ENCODE peak calls at places on chromosome 17, in four cellular contexts. One of them, this sample, is unnamed.

GRCh38 chr17:61310611-61311010 is 89.0 kb upstream of the TBX2 start:
- DNase-seq in prostate gland: no peak
- DNase-seq in neural progenitor cell: no peak
- DNase-seq in ovary: no peak
- DNase-seq in this sample: no peak

GRCh38 chr17:46264456-46265198 is 30.3 kb upstream of the LRRC37A start:
- DNase-seq in prostate gland: no peak
- DNase-seq in neural progenitor cell: no peak
- DNase-seq in ovary: no peak
- DNase-seq in this sample: no peak

GRCh38 chr17:75457047-75457654 is 716 bp downstream of the TMEM94 start:
- DNase-seq in prostate gland: no peak
- DNase-seq in neural progenitor cell: peak; percentile 73
- DNase-seq in ovary: peak; percentile 65
- DNase-seq in this sample: peak; percentile 70

GRCh38 chr17:29090746-29091395 is 47.9 kb downstream of the PIPOX start:
- DNase-seq in prostate gland: no peak
- DNase-seq in neural progenitor cell: peak; percentile 48
- DNase-seq in ovary: no peak
- DNase-seq in this sample: no peak

GRCh38 chr17:16529906-16530305 is 37.9 kb upstream of the LRRC75A start:
- DNase-seq in prostate gland: no peak
- DNase-seq in neural progenitor cell: peak; percentile 50
- DNase-seq in ovary: no peak
- DNase-seq in this sample: no peak

GRCh38 chr17:76053230-76054111 is 18.8 kb downstream of the SRP68 start:
- DNase-seq in prostate gland: no peak
- DNase-seq in neural progenitor cell: no peak
- DNase-seq in ovary: no peak
- DNase-seq in this sample: no peak

GRCh38 chr17:61737820-61738219 is 125.5 kb downstream of the BRIP1 start:
- DNase-seq in prostate gland: no peak
- DNase-seq in neural progenitor cell: no peak
- DNase-seq in ovary: no peak
- DNase-seq in this sample: no peak

GRCh38 chr17:73226556-73227172 is 33.8 kb downstream of the COG1 start:
- DNase-seq in prostate gland: no peak
- DNase-seq in neural progenitor cell: no peak
- DNase-seq in ovary: no peak
- DNase-seq in this sample: no peak

GRCh38 chr17:28482551-28483199 is 9.2 kb downstream of the SLC13A2 start:
- DNase-seq in prostate gland: no peak
- DNase-seq in neural progenitor cell: no peak
- DNase-seq in ovary: no peak
- DNase-seq in this sample: no peak

GRCh38 chr17:72362466-72363335 is 241.9 kb downstream of the SOX9 start:
- DNase-seq in prostate gland: no peak
- DNase-seq in neural progenitor cell: no peak
- DNase-seq in ovary: no peak
- DNase-seq in this sample: no peak

GRCh38 chr17:37081287-37081686 is 132.5 kb downstream of the AATF start:
- DNase-seq in prostate gland: no peak
- DNase-seq in neural progenitor cell: no peak
- DNase-seq in ovary: no peak
- DNase-seq in this sample: no peak

GRCh38 chr17:76373481-76373825 is 11.0 kb upstream of the SPHK1 start:
- DNase-seq in prostate gland: no peak
- DNase-seq in neural progenitor cell: peak; percentile 33
- DNase-seq in ovary: no peak
- DNase-seq in this sample: no peak

GRCh38 chr17:75869282-75870141 is 8.9 kb downstream of the TRIM47 start:
- DNase-seq in prostate gland: no peak
- DNase-seq in neural progenitor cell: no peak
- DNase-seq in ovary: no peak
- DNase-seq in this sample: no peak

GRCh38 chr17:69448431-69449102 is 34.1 kb downstream of the MAP2K6 start:
- DNase-seq in prostate gland: no peak
- DNase-seq in neural progenitor cell: peak; percentile 88
- DNase-seq in ovary: peak; percentile 51
- DNase-seq in this sample: no peak

GRCh38 chr17:72419866-72420774 is 299.3 kb downstream of the SOX9 start:
- DNase-seq in prostate gland: peak; percentile 53
- DNase-seq in neural progenitor cell: no peak
- DNase-seq in ovary: no peak
- DNase-seq in this sample: no peak

GRCh38 chr17:8315740-8316217 is 5.7 kb downstream of the ARHGEF15 start:
- DNase-seq in prostate gland: no peak
- DNase-seq in neural progenitor cell: peak; percentile 68
- DNase-seq in ovary: no peak
- DNase-seq in this sample: no peak

GRCh38 chr17:12261354-12261753 is 240.7 kb downstream of the MAP2K4 start:
- DNase-seq in prostate gland: no peak
- DNase-seq in neural progenitor cell: no peak
- DNase-seq in ovary: no peak
- DNase-seq in this sample: no peak

GRCh38 chr17:17837380-17837821 is 615 bp upstream of the SREBF1 start:
- DNase-seq in prostate gland: no peak
- DNase-seq in neural progenitor cell: peak; percentile 50
- DNase-seq in ovary: peak; percentile 33
- DNase-seq in this sample: no peak

GRCh38 chr17:17555151-17555550 is 36.4 kb downstream of the PEMT start:
- DNase-seq in prostate gland: no peak
- DNase-seq in neural progenitor cell: no peak
- DNase-seq in ovary: no peak
- DNase-seq in this sample: no peak

GRCh38 chr17:28746611-28747045 is 2.8 kb downstream of the TRAF4 start:
- DNase-seq in prostate gland: no peak
- DNase-seq in neural progenitor cell: peak; percentile 63
- DNase-seq in ovary: peak; percentile 45
- DNase-seq in this sample: peak; percentile 87

GRCh38 chr17:27817731-27818130 is 17.4 kb upstream of the NOS2 start:
- DNase-seq in prostate gland: no peak
- DNase-seq in neural progenitor cell: peak; percentile 24
- DNase-seq in ovary: no peak
- DNase-seq in this sample: no peak

GRCh38 chr17:76139801-76140660 is 1.0 kb downstream of the FOXJ1 start:
- DNase-seq in prostate gland: no peak
- DNase-seq in neural progenitor cell: peak; percentile 53
- DNase-seq in ovary: no peak
- DNase-seq in this sample: peak; percentile 77

GRCh38 chr17:43645765-43646481 is 15.8 kb downstream of the MEOX1 start:
- DNase-seq in prostate gland: no peak
- DNase-seq in neural progenitor cell: peak; percentile 49
- DNase-seq in ovary: peak; percentile 87
- DNase-seq in this sample: peak; percentile 84
- H3K27ac ChIP-seq in prostate gland: peak overlapping the region; percentile 49
- H3K27ac ChIP-seq in neural progenitor cell: no peak overlapping the region
- H3K27ac ChIP-seq in ovary: peak overlapping the region; percentile 74
- H3K27ac ChIP-seq in this sample: peak overlapping the region; percentile 82

GRCh38 chr17:50356892-50357510 is 11.1 kb downstream of the XYLT2 start:
- DNase-seq in prostate gland: no peak
- DNase-seq in neural progenitor cell: no peak
- DNase-seq in ovary: peak; percentile 14
- DNase-seq in this sample: no peak
- H3K36me3 ChIP-seq in prostate gland: peaks cover 14% of the 10 kb centered on the region
- H3K36me3 ChIP-seq in neural progenitor cell: no peaks in the 10 kb centered on the region
- H3K36me3 ChIP-seq in ovary: no peaks in the 10 kb centered on the region
- H3K36me3 ChIP-seq in this sample: peaks cover 41% of the 10 kb centered on the region

DNA sequence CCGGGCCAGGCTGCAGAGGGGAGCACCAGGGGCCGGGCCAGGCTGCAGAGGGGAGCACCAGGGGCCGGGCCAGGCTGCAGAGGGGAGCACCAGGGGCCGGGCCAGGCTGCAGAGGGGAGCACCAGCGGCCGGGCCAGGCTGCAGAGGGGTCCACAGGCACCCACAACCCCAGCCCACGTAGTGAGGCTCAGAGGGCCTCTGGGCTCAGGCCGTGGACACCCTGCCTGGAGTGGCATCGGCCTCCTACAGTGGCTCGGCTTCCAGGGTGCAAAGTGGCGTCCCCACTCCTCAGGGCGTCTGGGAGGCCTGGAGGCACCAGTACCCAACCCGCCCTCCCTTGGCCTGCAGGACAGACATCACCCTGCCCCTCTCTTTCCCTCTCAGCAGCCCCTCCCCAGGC is 9.6 kb downstream of the DOC2B start:
- DNase-seq in prostate gland: no peak
- DNase-seq in neural progenitor cell: no peak
- DNase-seq in ovary: no peak
- DNase-seq in this sample: no peak
- H3K27me3 ChIP-seq in prostate gland: no peaks in the 10 kb centered on the region
- H3K27me3 ChIP-seq in neural progenitor cell: peaks cover 4% of the 10 kb centered on the region
- H3K27me3 ChIP-seq in ovary: no peaks in the 10 kb centered on the region
- H3K27me3 ChIP-seq in this sample: no peaks in the 10 kb centered on the region

GRCh38 chr17:40298726-40299125 is 10.3 kb upstream of the RARA start:
- DNase-seq in prostate gland: no peak
- DNase-seq in neural progenitor cell: no peak
- DNase-seq in ovary: no peak
- DNase-seq in this sample: no peak

GRCh38 chr17:40303009-40303657 is 5.8 kb upstream of the RARA start:
- DNase-seq in prostate gland: no peak
- DNase-seq in neural progenitor cell: peak; percentile 63
- DNase-seq in ovary: peak; percentile 32
- DNase-seq in this sample: no peak

GRCh38 chr17:40304464-40304863 is 4.5 kb upstream of the RARA start:
- DNase-seq in prostate gland: no peak
- DNase-seq in neural progenitor cell: no peak
- DNase-seq in ovary: peak; percentile 19
- DNase-seq in this sample: no peak

GRCh38 chr17:40303706-40304450 is 5.1 kb upstream of the RARA start:
- DNase-seq in prostate gland: no peak
- DNase-seq in neural progenitor cell: no peak
- DNase-seq in ovary: peak; percentile 29
- DNase-seq in this sample: no peak

GRCh38 chr17:40301315-40301714 is 7.7 kb upstream of the RARA start:
- DNase-seq in prostate gland: peak; percentile 64
- DNase-seq in neural progenitor cell: no peak
- DNase-seq in ovary: no peak
- DNase-seq in this sample: no peak
- H3K27ac ChIP-seq in prostate gland: no peak overlapping the region
- H3K27ac ChIP-seq in neural progenitor cell: no peak overlapping the region
- H3K27ac ChIP-seq in ovary: no peak overlapping the region
- H3K27ac ChIP-seq in this sample: no peak overlapping the region

GRCh38 chr17:78399028-78399692 is 20.7 kb downstream of the PGS1 start:
- DNase-seq in prostate gland: no peak
- DNase-seq in neural progenitor cell: no peak
- DNase-seq in ovary: no peak
- DNase-seq in this sample: no peak
- H3K36me3 ChIP-seq in prostate gland: peaks cover 12% of the 10 kb centered on the region
- H3K36me3 ChIP-seq in neural progenitor cell: no peaks in the 10 kb centered on the region
- H3K36me3 ChIP-seq in ovary: no peaks in the 10 kb centered on the region
- H3K36me3 ChIP-seq in this sample: peaks cover 97% of the 10 kb centered on the region

GRCh38 chr17:48752399-48753288 is 24.1 kb upstream of the HOXB13 start:
- DNase-seq in prostate gland: peak; percentile 76
- DNase-seq in neural progenitor cell: no peak
- DNase-seq in ovary: no peak
- DNase-seq in this sample: peak; percentile 39

GRCh38 chr17:48755346-48755745 is 26.8 kb upstream of the HOXB13 start:
- DNase-seq in prostate gland: no peak
- DNase-seq in neural progenitor cell: no peak
- DNase-seq in ovary: no peak
- DNase-seq in this sample: no peak

GRCh38 chr17:48751733-48752398 is 23.3 kb upstream of the HOXB13 start:
- DNase-seq in prostate gland: no peak
- DNase-seq in neural progenitor cell: no peak
- DNase-seq in ovary: no peak
- DNase-seq in this sample: peak; percentile 52

GRCh38 chr17:48754500-48755261 is 26.1 kb upstream of the HOXB13 start:
- DNase-seq in prostate gland: no peak
- DNase-seq in neural progenitor cell: peak; percentile 77
- DNase-seq in ovary: no peak
- DNase-seq in this sample: no peak

GRCh38 chr17:48753794-48754499 is 25.4 kb upstream of the HOXB13 start:
- DNase-seq in prostate gland: no peak
- DNase-seq in neural progenitor cell: no peak
- DNase-seq in ovary: no peak
- DNase-seq in this sample: no peak
- H3K27me3 ChIP-seq in prostate gland: no peaks in the 10 kb centered on the region
- H3K27me3 ChIP-seq in neural progenitor cell: peaks cover 100% of the 10 kb centered on the region
- H3K27me3 ChIP-seq in ovary: no peaks in the 10 kb centered on the region
- H3K27me3 ChIP-seq in this sample: peaks cover 95% of the 10 kb centered on the region

GRCh38 chr17:58970966-58971575 is 135.6 kb downstream of the TRIM37 start:
- DNase-seq in prostate gland: no peak
- DNase-seq in neural progenitor cell: no peak
- DNase-seq in ovary: no peak
- DNase-seq in this sample: no peak
- H3K27ac ChIP-seq in prostate gland: no peak overlapping the region
- H3K27ac ChIP-seq in neural progenitor cell: no peak overlapping the region
- H3K27ac ChIP-seq in ovary: no peak overlapping the region
- H3K27ac ChIP-seq in this sample: no peak overlapping the region

GRCh38 chr17:78122991-78123249 is 5.6 kb downstream of the TMC6 start:
- DNase-seq in prostate gland: no peak
- DNase-seq in neural progenitor cell: no peak
- DNase-seq in ovary: no peak
- DNase-seq in this sample: no peak

GRCh38 chr17:78121801-78122220 is 6.7 kb downstream of the TMC6 start:
- DNase-seq in prostate gland: no peak
- DNase-seq in neural progenitor cell: no peak
- DNase-seq in ovary: no peak
- DNase-seq in this sample: no peak

GRCh38 chr17:78122221-78122990 is 6.1 kb downstream of the TMC6 start:
- DNase-seq in prostate gland: no peak
- DNase-seq in neural progenitor cell: no peak
- DNase-seq in ovary: no peak
- DNase-seq in this sample: no peak

GRCh38 chr17:78120537-78120936 is 8.0 kb downstream of the TMC6 start:
- DNase-seq in prostate gland: no peak
- DNase-seq in neural progenitor cell: no peak
- DNase-seq in ovary: no peak
- DNase-seq in this sample: no peak

GRCh38 chr17:78120971-78121800 is 7.4 kb downstream of the TMC6 start:
- DNase-seq in prostate gland: no peak
- DNase-seq in neural progenitor cell: no peak
- DNase-seq in ovary: no peak
- DNase-seq in this sample: no peak
- H3K36me3 ChIP-seq in prostate gland: no peaks in the 10 kb centered on the region
- H3K36me3 ChIP-seq in neural progenitor cell: no peaks in the 10 kb centered on the region
- H3K36me3 ChIP-seq in ovary: no peaks in the 10 kb centered on the region
- H3K36me3 ChIP-seq in this sample: peaks cover 65% of the 10 kb centered on the region

GRCh38 chr17:34584805-34585416 is 5.5 kb downstream of the TMEM132E start:
- DNase-seq in prostate gland: no peak
- DNase-seq in neural progenitor cell: peak; percentile 29
- DNase-seq in ovary: no peak
- DNase-seq in this sample: no peak
- H3K27me3 ChIP-seq in prostate gland: peaks cover 22% of the 10 kb centered on the region
- H3K27me3 ChIP-seq in neural progenitor cell: peaks cover 100% of the 10 kb centered on the region
- H3K27me3 ChIP-seq in ovary: no peaks in the 10 kb centered on the region
- H3K27me3 ChIP-seq in this sample: peaks cover 64% of the 10 kb centered on the region

GRCh38 chr17:80545499-80545826 is 825 bp downstream of the RPTOR start:
- DNase-seq in prostate gland: no peak
- DNase-seq in neural progenitor cell: no peak
- DNase-seq in ovary: no peak
- DNase-seq in this sample: no peak
- H3K27ac ChIP-seq in prostate gland: peak overlapping the region; percentile 66
- H3K27ac ChIP-seq in neural progenitor cell: no peak overlapping the region
- H3K27ac ChIP-seq in ovary: no peak overlapping the region
- H3K27ac ChIP-seq in this sample: peak overlapping the region; percentile 81

This sample was measured in upper lobe of right lung.